ENCODE peak calls at places on chromosomes 13 and 19, in seven cellular contexts. W is heart right ventricle; V is lung microvascular endothelial cell; I is A549; X is SK-N-MC; L is stimulated activated CD4-positive, alpha-beta T cell treated with anti-CD3 and anti-CD28 coated beads, Interleukin-4, amount 100 ng/mL, for 1 hour; Y is H4. N is an unnamed sample.

GRCh38 chr13:66391322-66391721 is 838.8 kb downstream of the PCDH9 start:
- DNase-seq in W (no peak), V (no peak), I (no peak), X (no peak), L (no peak), Y (no peak), N (no peak)

GRCh38 chr13:71712988-71713653 is 153.9 kb downstream of the DACH1 start:
- DNase-seq in W (peak; percentile 33), V (no peak), I (no peak), X (no peak), L (no peak), Y (peak; percentile 3), N (no peak)

GRCh38 chr13:75687145-75687763 is 51.1 kb downstream of the LMO7 start:
- DNase-seq in W (no peak), V (peak; percentile 42), I (no peak), X (peak; percentile 8), L (no peak), Y (peak; percentile 16), N (no peak)

GRCh38 chr13:102800145-102801041 is 1.5 kb downstream of the BIVM start:
- DNase-seq in W (peak; percentile 86), V (peak; percentile 85), I (peak; percentile 68), X (no peak), L (peak; percentile 86), Y (peak; percentile 32), N (peak; percentile 69)

GRCh38 chr13:40376867-40377266 is 289.6 kb downstream of the FOXO1 start:
- DNase-seq in W (no peak), V (peak; percentile 34), I (no peak), X (no peak), L (no peak), Y (no peak), N (no peak)

GRCh38 chr19:2038284-2039081 is 12.6 kb downstream of the MKNK2 start:
- DNase-seq in W (no peak), V (no peak), I (no peak), X (no peak), L (no peak), Y (no peak), N (no peak)

GRCh38 chr13:83819156-83819555 is 63.1 kb downstream of the SLITRK1 start:
- DNase-seq in W (no peak), V (no peak), I (no peak), X (no peak), L (no peak), Y (no peak), N (no peak)

GRCh38 chr19:46990998-46991676 is 28.5 kb upstream of the NPAS1 start:
- DNase-seq in W (peak; percentile 91), V (peak; percentile 90), I (peak; percentile 77), X (peak; percentile 80), L (peak; percentile 61), Y (peak; percentile 80), N (peak; percentile 30)

GRCh38 chr19:871446-872265 is 12.2 kb downstream of the CFD start:
- DNase-seq in W (no peak), V (no peak), I (no peak), X (no peak), L (no peak), Y (no peak), N (no peak)

GRCh38 chr13:75934889-75935288 is 298.8 kb downstream of the LMO7 start:
- DNase-seq in W (no peak), V (no peak), I (no peak), X (no peak), L (no peak), Y (no peak), N (no peak)

GRCh38 chr13:114065926-114066774 is 66.3 kb downstream of the RASA3 start:
- DNase-seq in W (peak; percentile 38), V (no peak), I (no peak), X (no peak), L (peak; percentile 32), Y (no peak), N (no peak)

GRCh38 chr19:33580026-33580644 is 41.6 kb upstream of the CHST8 start:
- DNase-seq in W (no peak), V (peak; percentile 33), I (no peak), X (no peak), L (no peak), Y (no peak), N (no peak)

GRCh38 chr19:12655546-12655945 is 11.0 kb downstream of the MAN2B1 start:
- DNase-seq in W (no peak), V (no peak), I (no peak), X (no peak), L (no peak), Y (no peak), N (no peak)

GRCh38 chr13:107516517-107516916 is 698.8 kb downstream of the LIG4 start:
- DNase-seq in W (no peak), V (no peak), I (no peak), X (no peak), L (no peak), Y (no peak), N (no peak)

GRCh38 chr19:8680676-8681344 is 17.8 kb downstream of the ACTL9 start:
- DNase-seq in W (no peak), V (no peak), I (no peak), X (no peak), L (no peak), Y (no peak), N (no peak)

GRCh38 chr13:23656637-23657036 is 86.4 kb downstream of the TNFRSF19 start:
- DNase-seq in W (peak; percentile 77), V (peak; percentile 23), I (no peak), X (no peak), L (no peak), Y (no peak), N (no peak)